ENCODE peak calls at places on chromosome 18, in eight cellular contexts. One of them, this sample, is unnamed.

GRCh38 chr18:79812052-79812451 is 14.3 kb downstream of the KCNG2 start:
- DNase-seq in NCI-H2081 treated with DMSO at 0.1 percent for 48 hours: no peak
- DNase-seq in IMR-90: no peak
- DNase-seq in germinal center: no peak
- DNase-seq in mucosa of gallbladder: no peak
- DNase-seq in GM23248: no peak
- DNase-seq in anterior cingulate cortex: no peak
- DNase-seq in M059J: no peak
- DNase-seq in this sample: no peak

GRCh38 chr18:41326311-41326710 is 628.7 kb upstream of the PIK3C3 start:
- DNase-seq in NCI-H2081 treated with DMSO at 0.1 percent for 48 hours: no peak
- DNase-seq in IMR-90: peak; percentile 68
- DNase-seq in germinal center: no peak
- DNase-seq in mucosa of gallbladder: no peak
- DNase-seq in GM23248: no peak
- DNase-seq in anterior cingulate cortex: no peak
- DNase-seq in M059J: peak; percentile 93
- DNase-seq in this sample: no peak

GRCh38 chr18:74898965-74899364 is 301.3 kb downstream of the ZNF407 start:
- DNase-seq in NCI-H2081 treated with DMSO at 0.1 percent for 48 hours: peak; percentile 84
- DNase-seq in IMR-90: peak; percentile 68
- DNase-seq in germinal center: no peak
- DNase-seq in mucosa of gallbladder: no peak
- DNase-seq in GM23248: peak; percentile 46
- DNase-seq in anterior cingulate cortex: no peak
- DNase-seq in M059J: peak; percentile 60
- DNase-seq in this sample: no peak

GRCh38 chr18:48360376-48361021 is 48.7 kb downstream of the ZBTB7C start:
- DNase-seq in NCI-H2081 treated with DMSO at 0.1 percent for 48 hours: no peak
- DNase-seq in IMR-90: no peak
- DNase-seq in germinal center: no peak
- DNase-seq in mucosa of gallbladder: no peak
- DNase-seq in GM23248: no peak
- DNase-seq in anterior cingulate cortex: no peak
- DNase-seq in M059J: no peak
- DNase-seq in this sample: no peak

GRCh38 chr18:75240433-75240832 is 29.8 kb downstream of the TSHZ1 start:
- DNase-seq in NCI-H2081 treated with DMSO at 0.1 percent for 48 hours: no peak
- DNase-seq in IMR-90: no peak
- DNase-seq in germinal center: no peak
- DNase-seq in mucosa of gallbladder: no peak
- DNase-seq in GM23248: no peak
- DNase-seq in anterior cingulate cortex: no peak
- DNase-seq in M059J: no peak
- DNase-seq in this sample: no peak

GRCh38 chr18:10099539-10100140 is 185.8 kb downstream of the VAPA start:
- DNase-seq in NCI-H2081 treated with DMSO at 0.1 percent for 48 hours: no peak
- DNase-seq in IMR-90: peak; percentile 27
- DNase-seq in germinal center: no peak
- DNase-seq in mucosa of gallbladder: no peak
- DNase-seq in GM23248: peak; percentile 69
- DNase-seq in anterior cingulate cortex: no peak
- DNase-seq in M059J: no peak
- DNase-seq in this sample: no peak

GRCh38 chr18:35030234-35030989 is 10.8 kb upstream of the MAPRE2 start:
- DNase-seq in NCI-H2081 treated with DMSO at 0.1 percent for 48 hours: no peak
- DNase-seq in IMR-90: no peak
- DNase-seq in germinal center: no peak
- DNase-seq in mucosa of gallbladder: no peak
- DNase-seq in GM23248: no peak
- DNase-seq in anterior cingulate cortex: no peak
- DNase-seq in M059J: peak; percentile 19
- DNase-seq in this sample: no peak

GRCh38 chr18:32891797-32892196 is 119.0 kb upstream of the KLHL14 start:
- DNase-seq in NCI-H2081 treated with DMSO at 0.1 percent for 48 hours: no peak
- DNase-seq in IMR-90: no peak
- DNase-seq in germinal center: no peak
- DNase-seq in mucosa of gallbladder: no peak
- DNase-seq in GM23248: no peak
- DNase-seq in anterior cingulate cortex: no peak
- DNase-seq in M059J: no peak
- DNase-seq in this sample: no peak

GRCh38 chr18:9340472-9340871 is 5.9 kb downstream of the TWSG1 start:
- DNase-seq in NCI-H2081 treated with DMSO at 0.1 percent for 48 hours: no peak
- DNase-seq in IMR-90: no peak
- DNase-seq in germinal center: peak; percentile 22
- DNase-seq in mucosa of gallbladder: no peak
- DNase-seq in GM23248: no peak
- DNase-seq in anterior cingulate cortex: no peak
- DNase-seq in M059J: no peak
- DNase-seq in this sample: no peak

GRCh38 chr18:58005036-58005435 is 39.0 kb upstream of the NEDD4L start:
- DNase-seq in NCI-H2081 treated with DMSO at 0.1 percent for 48 hours: no peak
- DNase-seq in IMR-90: peak; percentile 40
- DNase-seq in germinal center: no peak
- DNase-seq in mucosa of gallbladder: no peak
- DNase-seq in GM23248: peak; percentile 68
- DNase-seq in anterior cingulate cortex: no peak
- DNase-seq in M059J: peak; percentile 67
- DNase-seq in this sample: no peak

GRCh38 chr18:12904012-12904516 is 20.0 kb upstream of the PTPN2 start:
- DNase-seq in NCI-H2081 treated with DMSO at 0.1 percent for 48 hours: no peak
- DNase-seq in IMR-90: no peak
- DNase-seq in germinal center: no peak
- DNase-seq in mucosa of gallbladder: no peak
- DNase-seq in GM23248: no peak
- DNase-seq in anterior cingulate cortex: no peak
- DNase-seq in M059J: peak; percentile 49
- DNase-seq in this sample: no peak

GRCh38 chr18:3216987-3217386 is 2.8 kb downstream of the MYOM1 start:
- DNase-seq in NCI-H2081 treated with DMSO at 0.1 percent for 48 hours: no peak
- DNase-seq in IMR-90: no peak
- DNase-seq in germinal center: no peak
- DNase-seq in mucosa of gallbladder: no peak
- DNase-seq in GM23248: no peak
- DNase-seq in anterior cingulate cortex: no peak
- DNase-seq in M059J: no peak
- DNase-seq in this sample: no peak

GRCh38 chr18:22813648-22814328 is 119.3 kb upstream of the RBBP8 start:
- DNase-seq in NCI-H2081 treated with DMSO at 0.1 percent for 48 hours: no peak
- DNase-seq in IMR-90: peak; percentile 65
- DNase-seq in germinal center: no peak
- DNase-seq in mucosa of gallbladder: no peak
- DNase-seq in GM23248: peak; percentile 71
- DNase-seq in anterior cingulate cortex: no peak
- DNase-seq in M059J: peak; percentile 56
- DNase-seq in this sample: no peak

GRCh38 chr18:7237670-7238272 is 6.9 kb downstream of the LRRC30 start:
- DNase-seq in NCI-H2081 treated with DMSO at 0.1 percent for 48 hours: no peak
- DNase-seq in IMR-90: no peak
- DNase-seq in germinal center: no peak
- DNase-seq in mucosa of gallbladder: no peak
- DNase-seq in GM23248: no peak
- DNase-seq in anterior cingulate cortex: no peak
- DNase-seq in M059J: no peak
- DNase-seq in this sample: no peak

GRCh38 chr18:10312316-10313015 is 142.0 kb upstream of the APCDD1 start:
- DNase-seq in NCI-H2081 treated with DMSO at 0.1 percent for 48 hours: no peak
- DNase-seq in IMR-90: no peak
- DNase-seq in germinal center: no peak
- DNase-seq in mucosa of gallbladder: no peak
- DNase-seq in GM23248: peak; percentile 34
- DNase-seq in anterior cingulate cortex: no peak
- DNase-seq in M059J: peak; percentile 50
- DNase-seq in this sample: no peak

GRCh38 chr18:9109523-9109922 is 7.0 kb downstream of the NDUFV2 start:
- DNase-seq in NCI-H2081 treated with DMSO at 0.1 percent for 48 hours: no peak
- DNase-seq in IMR-90: peak; percentile 61
- DNase-seq in germinal center: no peak
- DNase-seq in mucosa of gallbladder: no peak
- DNase-seq in GM23248: peak; percentile 82
- DNase-seq in anterior cingulate cortex: no peak
- DNase-seq in M059J: peak; percentile 9
- DNase-seq in this sample: no peak

GRCh38 chr18:13485182-13485581 is 241.2 kb downstream of the FAM210A start:
- DNase-seq in NCI-H2081 treated with DMSO at 0.1 percent for 48 hours: no peak
- DNase-seq in IMR-90: no peak
- DNase-seq in germinal center: no peak
- DNase-seq in mucosa of gallbladder: no peak
- DNase-seq in GM23248: no peak
- DNase-seq in anterior cingulate cortex: no peak
- DNase-seq in M059J: no peak
- DNase-seq in this sample: no peak

GRCh38 chr18:36064027-36064808 is 3.1 kb downstream of the RPRD1A start:
- DNase-seq in NCI-H2081 treated with DMSO at 0.1 percent for 48 hours: no peak
- DNase-seq in IMR-90: no peak
- DNase-seq in germinal center: no peak
- DNase-seq in mucosa of gallbladder: no peak
- DNase-seq in GM23248: no peak
- DNase-seq in anterior cingulate cortex: no peak
- DNase-seq in M059J: no peak
- DNase-seq in this sample: no peak